ENCODE peak calls at places on chromosome 1, in eight cellular contexts. N is skeletal muscle cell; L is GM23248; F is keratinocyte; D is psoas muscle; E is foreskin fibroblast; X is CD8-positive, alpha-beta memory T cell; I is right lobe of liver. V is an unnamed sample.

GRCh38 chr1:44409741-44410140 is 4.7 kb downstream of the RNF220 start:
- DNase-seq in N (no peak), L (no peak), F (no peak), D (no peak), E (no peak), X (no peak), I (no peak), V (no peak)

GRCh38 chr1:20242890-20243479 is 47.7 kb upstream of the VWA5B1 start:
- DNase-seq in N (no peak), L (no peak), F (no peak), D (no peak), E (no peak), X (no peak), I (no peak), V (no peak)

GRCh38 chr1:10768552-10768951 is 27.9 kb downstream of the CASZ1 start:
- DNase-seq in N (no peak), L (no peak), F (no peak), D (peak; percentile 26), E (no peak), X (no peak), I (peak; percentile 30), V (no peak)

GRCh38 chr1:178417858-178418257 is 78.9 kb downstream of the CLEC20A start:
- DNase-seq in N (peak; percentile 43), L (peak; percentile 88), F (peak; percentile 62), D (no peak), E (peak; percentile 86), X (no peak), I (no peak), V (no peak)

GRCh38 chr1:111372336-111372965 is 55.1 kb downstream of the OVGP1 start:
- DNase-seq in N (no peak), L (no peak), F (no peak), D (no peak), E (no peak), X (no peak), I (no peak), V (no peak)

GRCh38 chr1:211215577-211215976 is 43.6 kb upstream of the RCOR3 start:
- DNase-seq in N (no peak), L (no peak), F (no peak), D (no peak), E (no peak), X (no peak), I (no peak), V (no peak)

GRCh38 chr1:66364578-66365391 is 169.2 kb upstream of the SGIP1 start:
- DNase-seq in N (no peak), L (peak; percentile 87), F (no peak), D (no peak), E (peak; percentile 61), X (no peak), I (no peak), V (no peak)

GRCh38 chr1:48532976-48533375 is 61.0 kb upstream of the SPATA6 start:
- DNase-seq in N (no peak), L (no peak), F (no peak), D (no peak), E (no peak), X (no peak), I (no peak), V (no peak)

GRCh38 chr1:204286841-204287387 is 72.8 kb downstream of the PLEKHA6 start:
- DNase-seq in N (no peak), L (peak; percentile 40), F (no peak), D (no peak), E (no peak), X (peak; percentile 28), I (peak; percentile 81), V (no peak)

GRCh38 chr1:232327296-232327695 is 302.6 kb downstream of the SIPA1L2 start:
- DNase-seq in N (no peak), L (no peak), F (no peak), D (no peak), E (no peak), X (no peak), I (no peak), V (no peak)

GRCh38 chr1:203038217-203038741 is 12.0 kb downstream of the PPFIA4 start:
- DNase-seq in N (peak; percentile 74), L (peak; percentile 92), F (peak; percentile 83), D (peak; percentile 96), E (peak; percentile 81), X (no peak), I (no peak), V (peak; percentile 77)

GRCh38 chr1:77796695-77797405 is 17.4 kb downstream of the MIGA1 start:
- DNase-seq in N (peak; percentile 1), L (no peak), F (no peak), D (no peak), E (no peak), X (no peak), I (no peak), V (no peak)

GRCh38 chr1:32426489-32427255 is 32.4 kb upstream of the BSDC1 start:
- DNase-seq in N (no peak), L (peak; percentile 44), F (no peak), D (no peak), E (no peak), X (no peak), I (no peak), V (no peak)

GRCh38 chr1:203629509-203630082 is 3.0 kb downstream of the ATP2B4 start:
- DNase-seq in N (no peak), L (peak; percentile 81), F (no peak), D (peak; percentile 82), E (no peak), X (peak; percentile 38), I (peak; percentile 70), V (peak; percentile 81)

GRCh38 chr1:10941891-10942541 is 70.4 kb upstream of the TARDBP start:
- DNase-seq in N (no peak), L (peak; percentile 60), F (no peak), D (peak; percentile 82), E (no peak), X (peak; percentile 56), I (no peak), V (no peak)

GRCh38 chr1:217140041-217140901 is 417.0 kb upstream of the ESRRG start:
- DNase-seq in N (no peak), L (no peak), F (no peak), D (no peak), E (no peak), X (no peak), I (no peak), V (no peak)

GRCh38 chr1:1420654-1421134 is 382 bp downstream of the ANKRD65 start:
- DNase-seq in N (no peak), L (no peak), F (no peak), D (no peak), E (no peak), X (no peak), I (peak; percentile 28), V (no peak)

DNA sequence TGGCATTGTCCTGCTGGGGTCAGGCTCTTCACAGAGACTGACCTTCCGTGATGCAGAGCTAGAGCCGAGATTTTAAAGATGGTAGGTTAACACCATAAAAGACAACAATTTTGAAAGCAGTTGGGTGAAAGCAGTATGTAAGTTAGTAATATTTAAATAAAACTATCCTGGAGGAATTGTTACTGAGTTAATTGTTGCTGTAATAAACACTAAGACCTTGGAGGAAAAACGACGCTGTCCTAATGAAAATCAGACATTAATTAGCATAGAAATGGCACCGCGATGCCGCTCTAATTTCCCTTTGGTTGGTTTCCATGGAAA is 662 bp upstream of the ANP32E start:
- DNase-seq in N (no peak), L (no peak), F (no peak), D (no peak), E (no peak), X (no peak), I (no peak), V (peak; percentile 11)
- H3K4me3 ChIP-seq in N (peak overlapping the region; percentile 91), L (peak overlapping the region; percentile 93), F (peak overlapping the region; percentile 98), D (peak overlapping the region; percentile 83), E (peak overlapping the region; percentile 85), X (peak overlapping the region; percentile 96), I (peak overlapping the region; percentile 76), V (peak overlapping the region; percentile 88)

GRCh38 chr1:16026723-16027484 is 5.1 kb downstream of the CLCNKA start:
- DNase-seq in N (no peak), L (peak; percentile 39), F (no peak), D (peak; percentile 54), E (no peak), X (peak; percentile 12), I (no peak), V (no peak)
- H3K4me3 ChIP-seq in N (peak overlapping the region; percentile 13), L (peak overlapping the region; percentile 51), F (no peak overlapping the region), D (peak overlapping the region; percentile 43), E (peak overlapping the region; percentile 24), X (no peak overlapping the region), I (no peak overlapping the region), V (peak overlapping the region; percentile 38)

GRCh38 chr1:35031103-35031452 is 667 bp downstream of the ZMYM6 start:
- DNase-seq in N (no peak), L (peak; percentile 81), F (no peak), D (peak; percentile 51), E (peak; percentile 24), X (peak; percentile 1), I (no peak), V (no peak)

GRCh38 chr1:35029756-35030155 is 2.0 kb downstream of the ZMYM6 start:
- DNase-seq in N (no peak), L (peak; percentile 35), F (no peak), D (no peak), E (no peak), X (no peak), I (no peak), V (no peak)

GRCh38 chr1:35030338-35031102 is 1.2 kb downstream of the ZMYM6 start:
- DNase-seq in N (no peak), L (peak; percentile 10), F (no peak), D (no peak), E (no peak), X (no peak), I (no peak), V (no peak)

GRCh38 chr1:35033346-35033745 is 1.6 kb upstream of the ZMYM6 start:
- DNase-seq in N (no peak), L (no peak), F (no peak), D (no peak), E (no peak), X (no peak), I (no peak), V (no peak)

DNA sequence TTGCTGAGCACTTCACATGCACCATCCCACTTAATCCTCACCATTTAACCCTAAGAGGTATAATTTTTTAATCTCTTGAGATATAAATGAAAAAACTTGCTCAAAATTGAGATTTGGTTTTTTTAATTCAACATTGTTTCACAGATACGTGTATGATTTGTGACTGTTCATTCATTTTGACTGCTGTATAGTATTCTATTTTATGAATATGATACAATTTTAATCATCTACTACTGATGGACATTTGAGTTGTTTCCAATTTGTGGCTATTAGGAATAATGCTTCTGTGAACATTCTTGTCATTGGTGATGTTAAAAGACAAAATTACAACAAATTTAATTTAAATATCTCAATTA is 617 bp upstream of the ZMYM6 start:
- DNase-seq in N (no peak), L (no peak), F (no peak), D (no peak), E (no peak), X (no peak), I (no peak), V (no peak)
- H3K4me3 ChIP-seq in N (peak overlapping the region; percentile 88), L (peak overlapping the region; percentile 86), F (peak overlapping the region; percentile 98), D (peak overlapping the region; percentile 91), E (peak overlapping the region; percentile 82), X (no peak overlapping the region), I (peak overlapping the region; percentile 82), V (peak overlapping the region; percentile 67)

DNA sequence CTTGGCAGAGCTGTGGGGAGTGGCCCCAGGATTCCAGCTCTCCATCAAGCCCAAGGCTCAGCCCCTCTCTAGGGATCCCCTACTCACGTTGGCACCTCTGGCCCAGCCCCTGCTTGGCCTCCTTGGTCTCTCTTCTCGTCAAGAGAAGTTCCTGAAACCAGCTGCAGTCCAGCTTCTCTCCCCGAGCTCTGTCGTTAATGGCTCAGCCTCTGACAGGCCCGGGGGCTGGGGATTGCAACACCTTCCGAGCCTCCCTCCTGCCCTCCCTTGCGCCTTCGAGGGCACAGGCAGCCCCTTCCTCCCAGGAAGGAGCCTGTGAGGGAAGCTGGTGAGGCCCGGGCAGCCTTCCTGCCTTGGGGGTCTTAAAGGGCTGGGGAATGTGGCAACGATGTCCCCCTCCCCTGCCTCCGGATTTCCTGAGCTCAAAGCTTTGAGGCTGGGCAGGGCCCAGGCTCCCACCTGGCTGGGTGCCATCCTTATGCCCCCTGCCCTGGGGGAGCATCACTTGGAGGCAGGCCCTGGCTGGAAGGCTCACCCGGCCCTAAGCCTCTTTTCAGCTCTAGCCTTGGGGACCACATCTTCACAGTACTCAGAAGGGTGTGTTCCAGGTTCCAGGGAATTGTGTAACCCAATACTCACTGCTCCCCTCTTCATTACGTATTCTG is at the start of gene CSF3R:
- DNase-seq in N (no peak), L (no peak), F (no peak), D (no peak), E (no peak), X (no peak), I (no peak), V (no peak)
- H3K4me3 ChIP-seq in N (no peak within 1 kb of the TSS), L (no peak within 1 kb of the TSS), F (no peak within 1 kb of the TSS), D (peak within 1 kb of the TSS; percentile 25), E (no peak within 1 kb of the TSS), X (no peak within 1 kb of the TSS), I (peak within 1 kb of the TSS; percentile 18), V (peak within 1 kb of the TSS; percentile 9)

V was measured in right atrium auricular region.